ENCODE peak calls at places on chromosomes 3 and 15, in ten cellular contexts. One of them, this sample, is unnamed.

GRCh38 chr3:4805662-4806061 is 173.6 kb upstream of the BHLHE40 start:
- DNase-seq in activated naive CD4-positive, alpha-beta T cell treated with anti-CD3 and anti-CD28 coated beads, Interleukin-2, amount 10 ng/mL, durations not matched to agents 7 days and 5 days: no peak
- DNase-seq in EH: no peak
- DNase-seq in progenitor cell of endocrine pancreas: no peak
- DNase-seq in HS-5: no peak
- DNase-seq in activated T-cell treated with anti-CD3 and anti-CD28 coated beads for 48 hours: no peak
- DNase-seq in osteocyte: no peak
- DNase-seq in CD8-positive, alpha-beta memory T cell: no peak
- DNase-seq in foreskin keratinocyte: no peak
- DNase-seq in tibial artery: no peak
- DNase-seq in this sample: no peak

GRCh38 chr3:148873270-148873927 is 8.3 kb downstream of the CPA3 start:
- DNase-seq in activated naive CD4-positive, alpha-beta T cell treated with anti-CD3 and anti-CD28 coated beads, Interleukin-2, amount 10 ng/mL, durations not matched to agents 7 days and 5 days: no peak
- DNase-seq in EH: no peak
- DNase-seq in progenitor cell of endocrine pancreas: no peak
- DNase-seq in HS-5: no peak
- DNase-seq in activated T-cell treated with anti-CD3 and anti-CD28 coated beads for 48 hours: no peak
- DNase-seq in osteocyte: no peak
- DNase-seq in CD8-positive, alpha-beta memory T cell: no peak
- DNase-seq in foreskin keratinocyte: no peak
- DNase-seq in tibial artery: no peak
- DNase-seq in this sample: no peak

GRCh38 chr3:70981252-70981933 is 602.1 kb downstream of the FOXP1 start:
- DNase-seq in activated naive CD4-positive, alpha-beta T cell treated with anti-CD3 and anti-CD28 coated beads, Interleukin-2, amount 10 ng/mL, durations not matched to agents 7 days and 5 days: no peak
- DNase-seq in EH: no peak
- DNase-seq in progenitor cell of endocrine pancreas: no peak
- DNase-seq in HS-5: no peak
- DNase-seq in activated T-cell treated with anti-CD3 and anti-CD28 coated beads for 48 hours: no peak
- DNase-seq in osteocyte: no peak
- DNase-seq in CD8-positive, alpha-beta memory T cell: no peak
- DNase-seq in foreskin keratinocyte: no peak
- DNase-seq in tibial artery: no peak
- DNase-seq in this sample: no peak

GRCh38 chr3:112640864-112641751 is at the start of gene CCDC80:
- DNase-seq in activated naive CD4-positive, alpha-beta T cell treated with anti-CD3 and anti-CD28 coated beads, Interleukin-2, amount 10 ng/mL, durations not matched to agents 7 days and 5 days: no peak
- DNase-seq in EH: peak
- DNase-seq in progenitor cell of endocrine pancreas: no peak
- DNase-seq in HS-5: peak
- DNase-seq in activated T-cell treated with anti-CD3 and anti-CD28 coated beads for 48 hours: no peak
- DNase-seq in osteocyte: no peak
- DNase-seq in CD8-positive, alpha-beta memory T cell: no peak
- DNase-seq in foreskin keratinocyte: peak
- DNase-seq in tibial artery: peak
- DNase-seq in this sample: no peak

GRCh38 chr3:179196098-179196497 is 47.9 kb downstream of the PIK3CA start:
- DNase-seq in activated naive CD4-positive, alpha-beta T cell treated with anti-CD3 and anti-CD28 coated beads, Interleukin-2, amount 10 ng/mL, durations not matched to agents 7 days and 5 days: peak
- DNase-seq in EH: peak
- DNase-seq in progenitor cell of endocrine pancreas: no peak
- DNase-seq in HS-5: peak
- DNase-seq in activated T-cell treated with anti-CD3 and anti-CD28 coated beads for 48 hours: no peak
- DNase-seq in osteocyte: no peak
- DNase-seq in CD8-positive, alpha-beta memory T cell: no peak
- DNase-seq in foreskin keratinocyte: peak
- DNase-seq in tibial artery: no peak
- DNase-seq in this sample: no peak

GRCh38 chr15:69080203-69080957 is 65.9 kb downstream of the NOX5 start:
- DNase-seq in activated naive CD4-positive, alpha-beta T cell treated with anti-CD3 and anti-CD28 coated beads, Interleukin-2, amount 10 ng/mL, durations not matched to agents 7 days and 5 days: no peak
- DNase-seq in EH: peak
- DNase-seq in progenitor cell of endocrine pancreas: no peak
- DNase-seq in HS-5: no peak
- DNase-seq in activated T-cell treated with anti-CD3 and anti-CD28 coated beads for 48 hours: no peak
- DNase-seq in osteocyte: no peak
- DNase-seq in CD8-positive, alpha-beta memory T cell: no peak
- DNase-seq in foreskin keratinocyte: no peak
- DNase-seq in tibial artery: no peak
- DNase-seq in this sample: no peak

GRCh38 chr3:83877909-83878308 is 1080.9 kb upstream of the CADM2 start:
- DNase-seq in activated naive CD4-positive, alpha-beta T cell treated with anti-CD3 and anti-CD28 coated beads, Interleukin-2, amount 10 ng/mL, durations not matched to agents 7 days and 5 days: no peak
- DNase-seq in EH: no peak
- DNase-seq in progenitor cell of endocrine pancreas: no peak
- DNase-seq in HS-5: no peak
- DNase-seq in activated T-cell treated with anti-CD3 and anti-CD28 coated beads for 48 hours: no peak
- DNase-seq in osteocyte: no peak
- DNase-seq in CD8-positive, alpha-beta memory T cell: no peak
- DNase-seq in foreskin keratinocyte: no peak
- DNase-seq in tibial artery: no peak
- DNase-seq in this sample: no peak

GRCh38 chr3:42747581-42747980 is 25.5 kb downstream of the CCDC13 start:
- DNase-seq in activated naive CD4-positive, alpha-beta T cell treated with anti-CD3 and anti-CD28 coated beads, Interleukin-2, amount 10 ng/mL, durations not matched to agents 7 days and 5 days: peak
- DNase-seq in EH: no peak
- DNase-seq in progenitor cell of endocrine pancreas: no peak
- DNase-seq in HS-5: no peak
- DNase-seq in activated T-cell treated with anti-CD3 and anti-CD28 coated beads for 48 hours: no peak
- DNase-seq in osteocyte: no peak
- DNase-seq in CD8-positive, alpha-beta memory T cell: no peak
- DNase-seq in foreskin keratinocyte: no peak
- DNase-seq in tibial artery: peak
- DNase-seq in this sample: no peak

GRCh38 chr3:58497074-58497473 is 5.2 kb downstream of the KCTD6 start:
- DNase-seq in activated naive CD4-positive, alpha-beta T cell treated with anti-CD3 and anti-CD28 coated beads, Interleukin-2, amount 10 ng/mL, durations not matched to agents 7 days and 5 days: no peak
- DNase-seq in EH: peak
- DNase-seq in progenitor cell of endocrine pancreas: no peak
- DNase-seq in HS-5: no peak
- DNase-seq in activated T-cell treated with anti-CD3 and anti-CD28 coated beads for 48 hours: no peak
- DNase-seq in osteocyte: no peak
- DNase-seq in CD8-positive, alpha-beta memory T cell: no peak
- DNase-seq in foreskin keratinocyte: no peak
- DNase-seq in tibial artery: no peak
- DNase-seq in this sample: no peak

GRCh38 chr15:23759964-23760363 is 72.9 kb upstream of the NDN start:
- DNase-seq in activated naive CD4-positive, alpha-beta T cell treated with anti-CD3 and anti-CD28 coated beads, Interleukin-2, amount 10 ng/mL, durations not matched to agents 7 days and 5 days: no peak
- DNase-seq in EH: no peak
- DNase-seq in progenitor cell of endocrine pancreas: no peak
- DNase-seq in HS-5: no peak
- DNase-seq in activated T-cell treated with anti-CD3 and anti-CD28 coated beads for 48 hours: no peak
- DNase-seq in osteocyte: no peak
- DNase-seq in CD8-positive, alpha-beta memory T cell: no peak
- DNase-seq in foreskin keratinocyte: no peak
- DNase-seq in tibial artery: no peak
- DNase-seq in this sample: no peak

GRCh38 chr15:38646716-38647115 is 82.1 kb upstream of the RASGRP1 start:
- DNase-seq in activated naive CD4-positive, alpha-beta T cell treated with anti-CD3 and anti-CD28 coated beads, Interleukin-2, amount 10 ng/mL, durations not matched to agents 7 days and 5 days: no peak
- DNase-seq in EH: no peak
- DNase-seq in progenitor cell of endocrine pancreas: no peak
- DNase-seq in HS-5: no peak
- DNase-seq in activated T-cell treated with anti-CD3 and anti-CD28 coated beads for 48 hours: no peak
- DNase-seq in osteocyte: no peak
- DNase-seq in CD8-positive, alpha-beta memory T cell: no peak
- DNase-seq in foreskin keratinocyte: no peak
- DNase-seq in tibial artery: no peak
- DNase-seq in this sample: no peak

GRCh38 chr3:15630646-15631350 is 29.3 kb downstream of the BTD start:
- DNase-seq in activated naive CD4-positive, alpha-beta T cell treated with anti-CD3 and anti-CD28 coated beads, Interleukin-2, amount 10 ng/mL, durations not matched to agents 7 days and 5 days: no peak
- DNase-seq in EH: peak
- DNase-seq in progenitor cell of endocrine pancreas: no peak
- DNase-seq in HS-5: peak
- DNase-seq in activated T-cell treated with anti-CD3 and anti-CD28 coated beads for 48 hours: no peak
- DNase-seq in osteocyte: no peak
- DNase-seq in CD8-positive, alpha-beta memory T cell: no peak
- DNase-seq in foreskin keratinocyte: no peak
- DNase-seq in tibial artery: no peak
- DNase-seq in this sample: no peak

GRCh38 chr15:73578036-73578435 is 55.2 kb downstream of the NPTN start:
- DNase-seq in activated naive CD4-positive, alpha-beta T cell treated with anti-CD3 and anti-CD28 coated beads, Interleukin-2, amount 10 ng/mL, durations not matched to agents 7 days and 5 days: no peak
- DNase-seq in EH: no peak
- DNase-seq in progenitor cell of endocrine pancreas: no peak
- DNase-seq in HS-5: no peak
- DNase-seq in activated T-cell treated with anti-CD3 and anti-CD28 coated beads for 48 hours: no peak
- DNase-seq in osteocyte: no peak
- DNase-seq in CD8-positive, alpha-beta memory T cell: no peak
- DNase-seq in foreskin keratinocyte: no peak
- DNase-seq in tibial artery: no peak
- DNase-seq in this sample: no peak

GRCh38 chr3:95154775-95155174 is 1091.9 kb downstream of the NSUN3 start:
- DNase-seq in activated naive CD4-positive, alpha-beta T cell treated with anti-CD3 and anti-CD28 coated beads, Interleukin-2, amount 10 ng/mL, durations not matched to agents 7 days and 5 days: no peak
- DNase-seq in EH: no peak
- DNase-seq in progenitor cell of endocrine pancreas: no peak
- DNase-seq in HS-5: peak
- DNase-seq in activated T-cell treated with anti-CD3 and anti-CD28 coated beads for 48 hours: no peak
- DNase-seq in osteocyte: no peak
- DNase-seq in CD8-positive, alpha-beta memory T cell: no peak
- DNase-seq in foreskin keratinocyte: peak
- DNase-seq in tibial artery: no peak
- DNase-seq in this sample: no peak